ENCODE peak calls at places on chromosomes 5 and 9, in nine cellular contexts. L, H, B, I, O, S, J, C and U are unnamed samples.

GRCh38 chr5:167295686-167296015 is 995.8 kb upstream of the WWC1 start:
- DNase-seq in C (peak; percentile 29), S (no peak), J (no peak), I (peak; percentile 35), L (no peak), H (no peak), O (no peak), B (no peak), U (no peak)

GRCh38 chr5:572398-573019 is 39.6 kb upstream of the CEP72 start:
- DNase-seq in H (no peak), S (no peak), L (no peak), I (no peak), J (no peak), C (no peak), O (no peak), B (no peak), U (no peak)

GRCh38 chr9:98944130-98945074 is 695 bp downstream of the COL15A1 start:
- DNase-seq in C (no peak), B (no peak), H (peak; percentile 38), S (peak; percentile 14), J (no peak), O (no peak), I (no peak), L (no peak), U (no peak)

GRCh38 chr5:72611111-72611724 is 104.0 kb upstream of the ZNF366 start:
- DNase-seq in L (peak; percentile 25), C (peak; percentile 81), O (peak; percentile 26), B (peak; percentile 63), I (peak; percentile 86), H (peak; percentile 76), J (no peak), S (peak; percentile 52), U (no peak)

GRCh38 chr9:12464910-12465512 is 228.2 kb upstream of the TYRP1 start:
- DNase-seq in O (no peak), B (peak; percentile 3), J (no peak), L (no peak), H (no peak), S (no peak), I (peak; percentile 40), C (peak; percentile 44), U (peak; percentile 2)

GRCh38 chr5:74123928-74124327 is 497.9 kb downstream of the ARHGEF28 start:
- DNase-seq in J (no peak), O (no peak), S (no peak), I (no peak), C (peak; percentile 20), L (no peak), B (no peak), H (no peak), U (no peak)

GRCh38 chr5:155024015-155024414 is 10.5 kb downstream of the KIF4B start:
- DNase-seq in L (no peak), J (no peak), S (no peak), C (no peak), O (no peak), B (no peak), I (no peak), H (no peak), U (no peak)

GRCh38 chr9:76116913-76117312 is 226.4 kb downstream of the PCSK5 start:
- DNase-seq in J (no peak), C (peak; percentile 78), L (no peak), S (no peak), H (no peak), I (peak; percentile 14), B (no peak), O (no peak), U (peak; percentile 8)

GRCh38 chr5:134131165-134131564 is 16.7 kb downstream of the TCF7 start:
- DNase-seq in L (no peak), C (no peak), S (no peak), B (no peak), I (no peak), H (no peak), J (no peak), O (no peak), U (no peak)

GRCh38 chr9:21626493-21626892 is 144.4 kb upstream of the IFNE start:
- DNase-seq in O (no peak), H (no peak), B (no peak), L (no peak), J (no peak), I (no peak), S (no peak), C (no peak), U (no peak)

GRCh38 chr5:88518131-88519016 is 249.7 kb upstream of the TMEM161B start:
- DNase-seq in C (no peak), J (no peak), L (no peak), B (no peak), H (no peak), S (no peak), I (no peak), O (no peak), U (no peak)

GRCh38 chr9:126528111-126528510 is 85.6 kb upstream of the LMX1B start:
- DNase-seq in I (no peak), S (no peak), H (no peak), O (no peak), B (no peak), C (no peak), J (no peak), L (no peak), U (no peak)

GRCh38 chr5:107630184-107630583 is 40.6 kb downstream of the EFNA5 start:
- DNase-seq in B (no peak), O (no peak), J (no peak), S (no peak), H (no peak), C (no peak), L (no peak), I (no peak), U (no peak)

GRCh38 chr5:7464182-7464581 is 68.2 kb downstream of the ADCY2 start:
- DNase-seq in L (no peak), B (no peak), O (no peak), S (no peak), I (no peak), J (no peak), H (no peak), C (no peak), U (no peak)

GRCh38 chr5:60487885-60488425 is 212.0 kb downstream of the DEPDC1B start:
- DNase-seq in J (no peak), L (no peak), I (no peak), B (no peak), C (peak; percentile 37), H (no peak), O (no peak), S (no peak), U (no peak)

GRCh38 chr9:34252670-34253459 is 74.0 kb downstream of the UBAP1 start:
- DNase-seq in L (peak; percentile 31), O (peak; percentile 61), J (peak; percentile 2), H (peak; percentile 64), S (peak; percentile 70), C (peak; percentile 76), I (peak; percentile 65), B (peak; percentile 80), U (peak; percentile 25)

GRCh38 chr5:23139338-23140171 is 286.4 kb upstream of the CDH12 start:
- DNase-seq in B (no peak), C (no peak), I (peak; percentile 25), J (no peak), H (no peak), S (no peak), L (no peak), O (no peak), U (peak; percentile 26)

GRCh38 chr5:140966293-140967225 is at the start of gene PCDHAC2:
- DNase-seq in L (no peak), H (peak; percentile 32), O (no peak), I (peak; percentile 21), C (no peak), J (no peak), B (no peak), S (peak; percentile 42), U (peak; percentile 34)